ENCODE peak calls at places on chromosomes 16 and 17, in six cellular contexts. U, I, R, M, W and V are unnamed samples.

GRCh38 chr16:87824016-87824990 is 45.0 kb downstream of the SLC7A5 start:
- DNase-seq in U (no peak), I (no peak), R (no peak), M (no peak), W (no peak), V (no peak)

GRCh38 chr16:67082100-67082499 is 27.6 kb upstream of the PHAF1 start:
- DNase-seq in U (no peak), I (no peak), R (no peak), M (no peak), W (no peak), V (no peak)

GRCh38 chr16:30183236-30183960 is at the start of gene CORO1A:
- DNase-seq in U (peak), I (peak), R (peak), M (peak), W (peak), V (peak)

GRCh38 chr17:19333132-19333440 is 29.4 kb downstream of the B9D1 start:
- DNase-seq in U (no peak), I (no peak), R (no peak), M (no peak), W (no peak), V (no peak)

GRCh38 chr16:57093845-57094564 is 1.6 kb downstream of the CPNE2 start:
- DNase-seq in U (no peak), I (no peak), R (no peak), M (peak), W (peak), V (no peak)

GRCh38 chr17:44543213-44543904 is 13.9 kb upstream of the FZD2 start:
- DNase-seq in U (peak), I (peak), R (no peak), M (peak), W (no peak), V (no peak)

GRCh38 chr16:4500283-4500682 is 24.1 kb downstream of the HMOX2 start:
- DNase-seq in U (peak), I (no peak), R (no peak), M (no peak), W (no peak), V (no peak)

GRCh38 chr16:23131436-23131835 is 17.8 kb downstream of the USP31 start:
- DNase-seq in U (no peak), I (no peak), R (no peak), M (no peak), W (no peak), V (no peak)

GRCh38 chr17:41308251-41308917 is 725 bp downstream of the KRTAP16-1 start:
- DNase-seq in U (peak), I (no peak), R (peak), M (peak), W (no peak), V (peak)

GRCh38 chr16:23365602-23366240 is 63.6 kb downstream of the SCNN1B start:
- DNase-seq in U (no peak), I (no peak), R (no peak), M (peak), W (no peak), V (no peak)

GRCh38 chr16:79805621-79806020 is 205.1 kb upstream of the MAF start:
- DNase-seq in U (no peak), I (no peak), R (no peak), M (no peak), W (no peak), V (no peak)

GRCh38 chr17:76363107-76363801 is 9.5 kb upstream of the PRPSAP1 start:
- DNase-seq in U (no peak), I (no peak), R (no peak), M (no peak), W (no peak), V (no peak)

GRCh38 chr17:34706029-34706428 is 126.6 kb downstream of the TMEM132E start:
- DNase-seq in U (no peak), I (no peak), R (peak), M (peak), W (no peak), V (peak)